ENCODE peak calls at places on chromosome 21, in eight cellular contexts. H is NCI-H1092; O is bronchial epithelial cell; X is CD8-positive, alpha-beta T cell; P is AG08396; E is T-helper 17 cell; K is left cardiac atrium; D is activated T-cell treated with anti-CD3 and anti-CD28 coated beads, Interleukin-2, amount 50 U/mL, for 72 hours. T is an unnamed sample.

GRCh38 chr21:46297311-46298082 is 11.4 kb downstream of the YBEY start:
- DNase-seq in X (no peak), P (no peak), E (no peak), D (no peak), O (no peak), H (no peak), K (peak), T (no peak)

GRCh38 chr21:32411366-32412161 is 942 bp upstream of the EVA1C start:
- DNase-seq in E (peak), K (peak), D (peak), X (peak), P (peak), H (peak), O (no peak), T (no peak)

GRCh38 chr21:45403825-45404725 is 890 bp upstream of the COL18A1 start:
- DNase-seq in X (no peak), D (no peak), E (no peak), H (no peak), P (no peak), O (peak), K (peak), T (no peak)

GRCh38 chr21:21860888-21861287 is 862.7 kb downstream of the NCAM2 start:
- DNase-seq in O (peak), P (no peak), H (no peak), K (no peak), X (no peak), D (no peak), E (no peak), T (no peak)

GRCh38 chr21:31335957-31336738 is 7.9 kb downstream of the TIAM1 start:
- DNase-seq in D (no peak), P (peak), K (no peak), E (no peak), X (no peak), O (peak), H (no peak), T (no peak)

GRCh38 chr21:32340863-32341848 is 42.5 kb downstream of the MRAP start:
- DNase-seq in P (no peak), E (no peak), K (no peak), D (no peak), H (no peak), O (no peak), X (no peak), T (no peak)

GRCh38 chr21:32494946-32495703 is 82.6 kb downstream of the EVA1C start:
- DNase-seq in K (no peak), D (no peak), H (no peak), X (no peak), P (no peak), E (no peak), O (peak), T (no peak)

GRCh38 chr21:45640888-45641479 is 2.5 kb upstream of the PCBP3 start:
- DNase-seq in H (no peak), P (no peak), X (no peak), D (no peak), O (no peak), E (no peak), K (peak), T (no peak)

GRCh38 chr21:42316891-42317290 is 1.7 kb upstream of the TFF3 start:
- DNase-seq in P (no peak), O (no peak), K (no peak), H (no peak), D (no peak), X (no peak), E (no peak), T (no peak)

GRCh38 chr21:45363921-45364463 is 41.0 kb upstream of the COL18A1 start:
- DNase-seq in E (no peak), H (no peak), P (peak), O (peak), X (no peak), K (peak), D (peak), T (no peak)

GRCh38 chr21:36694041-36694515 is 4.8 kb upstream of the SIM2 start:
- DNase-seq in O (no peak), P (peak), K (no peak), E (no peak), X (no peak), D (no peak), H (no peak), T (no peak)

GRCh38 chr21:36466061-36466511 is 13.8 kb downstream of the CLDN14 start:
- DNase-seq in P (no peak), K (no peak), X (no peak), D (no peak), E (no peak), O (no peak), H (no peak), T (no peak)

GRCh38 chr21:42785666-42786427 is 93.5 kb downstream of the WDR4 start:
- DNase-seq in H (no peak), P (no peak), X (no peak), K (no peak), O (no peak), E (no peak), D (no peak), T (no peak)

GRCh38 chr21:42346866-42347600 is 3.8 kb downstream of the TFF2 start:
- DNase-seq in X (no peak), K (no peak), D (no peak), O (no peak), E (no peak), H (no peak), P (no peak), T (no peak)

GRCh38 chr21:33024278-33025103 is 1.2 kb upstream of the OLIG2 start:
- DNase-seq in O (no peak), K (no peak), P (peak), X (no peak), E (no peak), H (no peak), D (no peak), T (no peak)

GRCh38 chr21:44874497-44875331 is 1.2 kb upstream of the PTTG1IP start:
- DNase-seq in O (peak), K (peak), P (no peak), H (peak), D (peak), E (no peak), X (no peak), T (peak)

GRCh38 chr21:45982758-45983731 is 1.5 kb downstream of the COL6A1 start:
- DNase-seq in O (no peak), H (no peak), E (no peak), K (peak), X (no peak), D (no peak), P (no peak), T (no peak)

GRCh38 chr21:16330340-16331319 is 600.8 kb downstream of the USP25 start:
- DNase-seq in H (peak), P (peak), O (peak), D (peak), X (no peak), K (no peak), E (no peak), T (peak)

GRCh38 chr21:37176716-37177115 is 90.4 kb downstream of the VPS26C start:
- DNase-seq in O (peak), E (no peak), D (no peak), X (no peak), H (no peak), K (no peak), P (no peak), T (no peak)

GRCh38 chr21:25967566-25968438 is 202.8 kb downstream of the APP start:
- DNase-seq in E (no peak), P (no peak), K (no peak), H (no peak), X (no peak), D (no peak), O (peak), T (peak)

GRCh38 chr21:33644383-33645074 is 2.2 kb downstream of the ITSN1 start:
- DNase-seq in X (no peak), K (peak), E (no peak), O (peak), P (peak), D (no peak), H (no peak), T (no peak)

GRCh38 chr21:45995686-45996179 is 14.2 kb downstream of the COL6A1 start:
- DNase-seq in E (peak), O (no peak), H (no peak), P (no peak), K (peak), X (no peak), D (no peak), T (no peak)

GRCh38 chr21:44677881-44678280 is 4.1 kb downstream of the KRTAP12-1 start:
- DNase-seq in X (no peak), D (no peak), H (no peak), E (no peak), P (no peak), O (no peak), K (no peak), T (no peak)

GRCh38 chr21:32412162-32412997 is at the start of gene EVA1C:
- DNase-seq in H (no peak), P (peak), O (peak), K (peak), E (peak), X (peak), D (peak), T (no peak)

GRCh38 chr21:44547656-44548331 is 3.5 kb downstream of the KRTAP10-2 start:
- DNase-seq in E (no peak), X (peak), D (peak), O (no peak), K (no peak), P (no peak), H (no peak), T (no peak)

GRCh38 chr21:30718239-30718909 is at the start of gene KRTAP21-3:
- DNase-seq in K (no peak), H (no peak), X (no peak), O (peak), E (no peak), D (peak), P (no peak), T (no peak)

GRCh38 chr21:44532712-44533111 is 7.3 kb downstream of the KRTAP10-1 start:
- DNase-seq in E (no peak), K (no peak), H (no peak), O (no peak), X (no peak), D (no peak), P (no peak), T (no peak)

GRCh38 chr21:34054259-34054658 is 19.1 kb upstream of the MRPS6 start:
- DNase-seq in E (no peak), P (no peak), H (no peak), K (no peak), O (no peak), D (no peak), X (no peak), T (no peak)

GRCh38 chr21:36396971-36397370 is 11.8 kb downstream of the CHAF1B start:
- DNase-seq in E (no peak), D (no peak), O (no peak), H (no peak), X (no peak), P (no peak), K (no peak), T (no peak)

GRCh38 chr21:17343055-17343454 is 169.8 kb upstream of the CXADR start:
- DNase-seq in K (no peak), D (no peak), H (no peak), X (no peak), E (no peak), O (peak), P (no peak), T (peak)

T was measured in AML-193.